ENCODE peak calls at places on chromosomes 3 and 15, in six cellular contexts. C is H1, U is HepG2, E is GM12878, Q is HCT116, A is K562. H is an unnamed sample.

GRCh38 chr15:64162478-64162868 is 349 bp downstream of the PPIB start:
- DNase-seq in C (no peak), U (no peak), E (no peak), Q (no peak), A (no peak), H (no peak)

GRCh38 chr3:152021951-152022461 is 148.6 kb downstream of the SUCNR1 start:
- DNase-seq in C (no peak), U (no peak), E (peak; percentile 13), Q (peak; percentile 98), A (peak; percentile 21), H (no peak)

GRCh38 chr3:148943531-148944200 is 47.7 kb upstream of the GYG1 start:
- DNase-seq in C (no peak), U (peak; percentile 76), E (peak; percentile 19), Q (peak; percentile 66), A (peak; percentile 77), H (peak; percentile 43)

GRCh38 chr3:58161435-58162398 is 49.1 kb downstream of the DNASE1L3 start:
- DNase-seq in C (no peak), U (no peak), E (no peak), Q (peak; percentile 88), A (peak; percentile 94), H (no peak)

GRCh38 chr3:144556392-144556791 is 584.8 kb downstream of the DIPK2A start:
- DNase-seq in C (no peak), U (no peak), E (peak; percentile 44), Q (no peak), A (no peak), H (no peak)

GRCh38 chr3:14680115-14680514 is 5.2 kb downstream of the C3orf20 start:
- DNase-seq in C (no peak), U (no peak), E (no peak), Q (no peak), A (no peak), H (no peak)

GRCh38 chr15:75523011-75523410 is 56.1 kb downstream of the PTPN9 start:
- DNase-seq in C (no peak), U (no peak), E (no peak), Q (no peak), A (no peak), H (no peak)

GRCh38 chr3:188881954-188882641 is 289.7 kb upstream of the TPRG1 start:
- DNase-seq in C (no peak), U (peak; percentile 24), E (no peak), Q (peak; percentile 79), A (no peak), H (no peak)

GRCh38 chr15:85753791-85754452 is 40.8 kb downstream of the KLHL25 start:
- DNase-seq in C (no peak), U (no peak), E (no peak), Q (no peak), A (no peak), H (no peak)

GRCh38 chr3:129688310-129688895 is 81.9 kb upstream of the PLXND1 start:
- DNase-seq in C (peak; percentile 75), U (peak; percentile 78), E (no peak), Q (no peak), A (no peak), H (peak; percentile 30)

GRCh38 chr3:61981005-61981404 is 392.3 kb downstream of the FEZF2 start:
- DNase-seq in C (no peak), U (no peak), E (no peak), Q (no peak), A (no peak), H (no peak)

GRCh38 chr15:25053000-25053815 is 98.4 kb downstream of the SNRPN start:
- DNase-seq in C (peak; percentile 39), U (no peak), E (no peak), Q (no peak), A (no peak), H (no peak)

GRCh38 chr3:38346584-38347410 is at the start of gene XYLB:
- DNase-seq in C (peak; percentile 86), U (peak; percentile 73), E (peak; percentile 44), Q (peak; percentile 63), A (peak; percentile 96), H (peak; percentile 66)

GRCh38 chr3:39383913-39384664 is 919 bp downstream of the SLC25A38 start:
- DNase-seq in C (peak; percentile 96), U (peak; percentile 89), E (peak; percentile 70), Q (peak; percentile 82), A (peak; percentile 98), H (peak; percentile 94)

GRCh38 chr3:169634618-169635236 is 28.8 kb downstream of the MECOM start:
- DNase-seq in C (no peak), U (peak; percentile 53), E (no peak), Q (no peak), A (peak; percentile 11), H (no peak)

GRCh38 chr3:188206787-188207186 is 52.8 kb downstream of the LPP start:
- DNase-seq in C (no peak), U (no peak), E (no peak), Q (no peak), A (no peak), H (no peak)

GRCh38 chr15:82047493-82048446 is 2.0 kb upstream of the MEX3B start:
- DNase-seq in C (no peak), U (no peak), E (no peak), Q (no peak), A (no peak), H (no peak)

GRCh38 chr15:63312286-63312685 is 34.9 kb downstream of the APH1B start:
- DNase-seq in C (peak; percentile 38), U (no peak), E (no peak), Q (no peak), A (no peak), H (peak; percentile 60)

GRCh38 chr3:163490119-163490518 is 1588.2 kb downstream of the SI start:
- DNase-seq in C (peak; percentile 72), U (peak; percentile 57), E (no peak), Q (peak; percentile 48), A (peak; percentile 59), H (peak; percentile 40)

GRCh38 chr15:40550381-40551037 is 14.3 kb downstream of the CCDC32 start:
- DNase-seq in C (no peak), U (no peak), E (peak; percentile 94), Q (no peak), A (no peak), H (no peak)

GRCh38 chr15:68352401-68353062 is 75.0 kb downstream of the FEM1B start:
- DNase-seq in C (no peak), U (no peak), E (peak; percentile 21), Q (peak; percentile 35), A (no peak), H (no peak)

GRCh38 chr3:41716391-41716910 is 245.5 kb downstream of the ULK4 start:
- DNase-seq in C (no peak), U (no peak), E (no peak), Q (no peak), A (no peak), H (no peak)

GRCh38 chr3:5190147-5190791 is 2.8 kb downstream of the EDEM1 start:
- DNase-seq in C (no peak), U (no peak), E (no peak), Q (no peak), A (no peak), H (no peak)

DNA sequence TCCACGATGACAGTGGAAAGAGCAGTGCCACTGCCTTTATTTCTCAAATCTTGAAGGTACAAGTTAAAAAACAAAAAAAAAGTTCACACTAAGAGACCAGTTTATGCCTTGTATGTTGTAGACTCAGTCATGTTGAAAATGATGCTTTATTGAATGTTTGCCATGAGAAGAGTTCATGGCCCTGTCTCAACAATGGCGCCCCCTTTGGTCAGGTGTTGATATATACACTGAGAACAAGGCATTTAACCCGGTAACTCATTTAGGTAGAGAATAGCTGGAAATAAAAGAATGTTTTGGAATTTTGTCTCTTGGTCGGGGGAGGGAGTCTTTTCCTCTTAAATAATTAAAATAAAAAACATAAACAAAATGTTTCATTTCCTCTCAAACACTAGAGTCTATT is 145.6 kb upstream of the SLC2A2 start:
- DNase-seq in C (peak; percentile 66), U (no peak), E (no peak), Q (no peak), A (peak; percentile 49), H (no peak)
- TF ChIP-seq ZNF274 in C (no peak), U (no peak), E (no peak), Q (no peak), A (no peak), H (no peak)

GRCh38 chr3:50292159-50292923 is at the start of gene IFRD2:
- DNase-seq in C (peak; percentile 94), U (peak; percentile 95), E (peak; percentile 92), Q (peak; percentile 96), A (peak; percentile 96), H (peak; percentile 97)

GRCh38 chr3:50295553-50296166 is 3.4 kb upstream of the IFRD2 start:
- DNase-seq in C (no peak), U (no peak), E (no peak), Q (no peak), A (no peak), H (no peak)

GRCh38 chr3:50292924-50293801 is 934 bp upstream of the IFRD2 start:
- DNase-seq in C (no peak), U (no peak), E (no peak), Q (no peak), A (no peak), H (no peak)

GRCh38 chr3:50294492-50295403 is 2.5 kb upstream of the IFRD2 start:
- DNase-seq in C (no peak), U (no peak), E (no peak), Q (no peak), A (no peak), H (no peak)

DNA sequence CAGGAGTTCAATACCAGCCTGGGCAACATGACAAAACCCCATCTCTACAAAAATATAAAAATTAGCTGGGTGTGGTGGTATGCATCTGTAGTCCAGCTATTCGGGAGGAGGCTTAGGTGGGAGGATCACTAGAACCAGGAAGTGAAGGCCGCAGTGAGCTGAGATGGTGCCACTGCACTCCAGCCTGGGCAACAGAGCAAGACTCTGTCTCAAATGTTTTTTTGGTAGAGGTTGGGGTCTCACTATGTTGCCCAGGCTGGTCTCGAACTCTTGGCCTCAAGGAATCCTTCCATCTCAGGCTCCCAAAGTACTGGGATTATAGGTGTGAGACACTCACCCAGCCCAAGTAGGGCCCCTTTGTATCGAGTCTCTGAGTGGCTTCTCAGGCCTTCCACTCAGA is 1.9 kb upstream of the IFRD2 start:
- DNase-seq in C (no peak), U (no peak), E (no peak), Q (no peak), A (no peak), H (no peak)
- TF ChIP-seq YY1 in C (no peak), U (no peak), E (no peak), Q (no peak), A (no peak), H (no peak)

DNA sequence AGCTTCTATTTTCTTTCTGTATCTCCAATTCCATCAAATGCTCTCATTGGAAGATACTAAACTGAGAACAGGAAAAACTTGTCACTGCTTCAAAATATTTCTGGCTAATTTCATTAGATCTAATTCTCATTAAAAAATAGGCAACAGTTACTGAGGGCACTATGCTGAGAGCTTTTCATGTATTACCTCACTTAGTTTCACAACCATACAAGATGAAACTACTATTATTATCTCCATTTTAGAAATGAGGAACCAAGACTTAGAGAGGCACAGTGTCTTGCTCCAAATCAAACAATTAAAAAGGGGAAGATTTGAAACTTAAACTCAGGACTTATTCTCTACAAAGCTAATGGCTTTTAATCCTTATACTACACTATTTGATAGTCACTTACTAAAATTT is 7.2 kb upstream of the OTOL1 start:
- DNase-seq in C (no peak), U (no peak), E (peak; percentile 16), Q (no peak), A (no peak), H (no peak)
- TF ChIP-seq ZNF274 in C (no peak), U (no peak), E (no peak), Q (no peak), A (no peak), H (no peak)

DNA sequence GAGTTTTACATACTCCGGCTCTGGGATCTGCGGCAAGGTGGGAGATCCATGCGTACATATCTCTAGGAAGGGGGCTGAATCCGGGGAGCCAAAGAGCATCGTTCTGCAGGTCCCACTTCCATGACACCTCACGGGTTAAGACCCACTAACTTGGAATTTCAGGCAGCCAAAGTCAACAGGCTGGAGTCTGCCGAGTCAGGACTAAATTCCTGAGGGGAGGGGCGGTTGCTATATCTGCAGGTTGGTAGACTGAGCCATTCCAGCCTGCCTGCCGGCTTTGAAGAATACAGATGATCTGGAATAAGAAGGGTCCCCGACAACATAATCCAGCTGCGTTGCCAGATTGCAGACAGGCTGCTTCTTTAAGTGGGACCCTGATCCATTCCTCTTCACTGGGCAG is 65.4 kb upstream of the PEX5L start:
- DNase-seq in C (peak; percentile 49), U (peak; percentile 6), E (no peak), Q (no peak), A (no peak), H (peak; percentile 61)
- TF ChIP-seq YY1 in C (no peak), U (no peak), E (no peak), Q (no peak), A (no peak), H (no peak)

H was measured in NT2/D1.